ENCODE peak calls at places on chromosomes 16 and 17, in seven cellular contexts. S, T, X, P, W, N and D are unnamed samples.
A peak's percentile ranks its signal among the peaks of the same experiment; 100 is the strongest.

GRCh38 chr16:11025120-11025531 is 80.8 kb downstream of the CLEC16A start:
- DNase-seq in X (no peak), W (no peak), S (no peak), N (no peak), P (no peak), T (no peak), D (no peak)

GRCh38 chr17:56939869-56940484 is 20.9 kb downstream of the COIL start:
- DNase-seq in P (peak; percentile 83), N (peak; percentile 79), W (peak; percentile 61), X (no peak), S (no peak), T (no peak), D (no peak)

GRCh38 chr16:72256398-72257048 is 84.6 kb upstream of the PMFBP1 start:
- DNase-seq in N (no peak), T (no peak), P (no peak), S (no peak), X (no peak), W (no peak), D (no peak)

GRCh38 chr17:32558997-32559650 is 72.3 kb downstream of the CDK5R1 start:
- DNase-seq in P (no peak), W (no peak), N (no peak), S (no peak), T (no peak), X (no peak), D (no peak)

GRCh38 chr17:75181608-75182318 is 996 bp downstream of the SUMO2 start:
- DNase-seq in W (peak; percentile 27), N (no peak), T (no peak), S (peak; percentile 41), X (no peak), P (peak; percentile 43), D (peak; percentile 17)

GRCh38 chr16:79021991-79022390 is 578.5 kb downstream of the MAF start:
- DNase-seq in S (no peak), N (no peak), T (no peak), P (no peak), W (no peak), X (no peak), D (no peak)

GRCh38 chr17:31787857-31788570 is 71.0 kb downstream of the COPRS start:
- DNase-seq in P (no peak), W (peak; percentile 46), T (no peak), N (peak; percentile 23), X (no peak), S (no peak), D (no peak)

GRCh38 chr16:82653550-82654511 is 27.1 kb downstream of the CDH13 start:
- DNase-seq in S (no peak), T (no peak), W (peak; percentile 73), P (peak; percentile 87), N (peak; percentile 88), X (no peak), D (no peak)

GRCh38 chr17:78824240-78824639 is 16.4 kb downstream of the USP36 start:
- DNase-seq in S (no peak), N (no peak), W (no peak), P (no peak), T (peak; percentile 20), X (no peak), D (no peak)

GRCh38 chr17:45722161-45722560 is 62.0 kb upstream of the CRHR1 start:
- DNase-seq in S (peak; percentile 3), N (peak; percentile 17), T (peak; percentile 50), W (peak; percentile 70), X (no peak), P (peak; percentile 36), D (no peak)

GRCh38 chr17:68458260-68459029 is 1.1 kb upstream of the WIPI1 start:
- DNase-seq in P (no peak), X (no peak), S (no peak), N (no peak), T (no peak), W (no peak), D (no peak)

GRCh38 chr17:82170412-82170961 is 42.2 kb downstream of the CCDC57 start:
- DNase-seq in X (peak; percentile 62), S (no peak), W (no peak), P (no peak), T (no peak), N (no peak), D (peak; percentile 38)

GRCh38 chr16:89613101-89613953 is at the start of gene DPEP1:
- DNase-seq in S (no peak), P (no peak), X (no peak), T (no peak), N (no peak), W (no peak), D (no peak)